ENCODE peak calls at places on chromosome 17, in four cellular contexts. R is amniotic epithelial cell, W is cerebellum, V is ELR. A is an unnamed sample.

GRCh38 chr17:2703181-2703580 is 8.4 kb downstream of the CLUH start:
- DNase-seq in R (no peak), W (no peak), V (no peak), A (no peak)

GRCh38 chr17:38464723-38465419 is 36.6 kb downstream of the ARHGAP23 start:
- DNase-seq in R (peak; percentile 94), W (peak; percentile 91), V (peak; percentile 94), A (peak; percentile 86)

GRCh38 chr17:44917456-44917855 is 2.2 kb upstream of the GFAP start:
- DNase-seq in R (no peak), W (no peak), V (no peak), A (no peak)

GRCh38 chr17:77609553-77610517 is 348.7 kb upstream of the TNRC6C start:
- DNase-seq in R (peak; percentile 6), W (no peak), V (no peak), A (no peak)

GRCh38 chr17:82929011-82929622 is 89.3 kb upstream of the ZNF750 start:
- DNase-seq in R (no peak), W (no peak), V (no peak), A (no peak)

GRCh38 chr17:27650836-27651235 is 19.8 kb downstream of the LGALS9 start:
- DNase-seq in R (no peak), W (no peak), V (no peak), A (no peak)

GRCh38 chr17:2388705-2389099 is 12.2 kb downstream of the MNT start:
- DNase-seq in R (no peak), W (no peak), V (peak; percentile 38), A (no peak)

GRCh38 chr17:38550661-38551060 is 55.1 kb downstream of the SRCIN1 start:
- DNase-seq in R (peak; percentile 33), W (peak; percentile 71), V (peak; percentile 62), A (peak; percentile 75)

GRCh38 chr17:74827800-74828199 is 31.9 kb downstream of the GRIN2C start:
- DNase-seq in R (no peak), W (no peak), V (no peak), A (peak; percentile 72)

GRCh38 chr17:38609280-38610031 is 3.7 kb upstream of the SRCIN1 start:
- DNase-seq in R (no peak), W (no peak), V (no peak), A (no peak)

GRCh38 chr17:80780381-80781187 is 211.1 kb upstream of the CHMP6 start:
- DNase-seq in R (no peak), W (no peak), V (peak; percentile 47), A (no peak)

GRCh38 chr17:77834170-77835115 is 124.1 kb upstream of the TNRC6C start:
- DNase-seq in R (peak; percentile 91), W (peak; percentile 82), V (peak; percentile 90), A (peak; percentile 65)

GRCh38 chr17:28105501-28105900 is 63.0 kb downstream of the NLK start:
- DNase-seq in R (peak; percentile 15), W (no peak), V (no peak), A (no peak)

GRCh38 chr17:72392056-72393010 is 271.5 kb downstream of the SOX9 start:
- DNase-seq in R (peak; percentile 95), W (no peak), V (peak; percentile 94), A (no peak)

GRCh38 chr17:54968954-54969400 is 412 bp downstream of the STXBP4 start:
- DNase-seq in R (peak; percentile 22), W (no peak), V (peak; percentile 56), A (no peak)

GRCh38 chr17:28747046-28747691 is 3.4 kb downstream of the TRAF4 start:
- DNase-seq in R (no peak), W (peak; percentile 66), V (no peak), A (peak; percentile 78)

GRCh38 chr17:45791041-45791582 is 7.0 kb downstream of the CRHR1 start:
- DNase-seq in R (no peak), W (no peak), V (no peak), A (peak; percentile 52)

GRCh38 chr17:7858487-7858832 is 657 bp downstream of the CYB5D1 start:
- DNase-seq in R (no peak), W (no peak), V (peak; percentile 82), A (no peak)

GRCh38 chr17:46950615-46950996 is 27.6 kb downstream of the GOSR2 start:
- DNase-seq in R (no peak), W (no peak), V (no peak), A (no peak)

GRCh38 chr17:40307001-40307690 is 1.8 kb upstream of the RARA start:
- DNase-seq in R (peak; percentile 67), W (no peak), V (no peak), A (no peak)

GRCh38 chr17:79612468-79613194 is 1.8 kb upstream of the RBFOX3 start:
- DNase-seq in R (no peak), W (peak; percentile 93), V (peak; percentile 63), A (peak; percentile 95)

GRCh38 chr17:42018339-42018738 is 1.1 kb upstream of the DNAJC7 start:
- DNase-seq in R (no peak), W (no peak), V (peak; percentile 30), A (peak; percentile 25)

GRCh38 chr17:7440823-7441174 is 1.5 kb downstream of the FGF11 start:
- DNase-seq in R (peak; percentile 44), W (no peak), V (peak; percentile 35), A (no peak)

A was measured in G401.